ENCODE peak calls at places on chromosomes 4 and X, in nine cellular contexts. One of them, this sample, is unnamed.

GRCh38 chr4:109576462-109576861 is 16.4 kb downstream of the MCUB start:
- DNase-seq in SK-N-SH: no peak
- DNase-seq in GM12878: no peak
- DNase-seq in ovary: no peak
- DNase-seq in upper lobe of left lung: no peak
- DNase-seq in A549: no peak
- DNase-seq in tibial nerve: no peak
- DNase-seq in H1: no peak
- DNase-seq in transverse colon: no peak
- DNase-seq in this sample: no peak

GRCh38 chr4:87132035-87132434 is 88.4 kb downstream of the KLHL8 start:
- DNase-seq in H1: no peak
- DNase-seq in A549: no peak
- DNase-seq in transverse colon: no peak
- DNase-seq in upper lobe of left lung: no peak
- DNase-seq in SK-N-SH: no peak
- DNase-seq in ovary: no peak
- DNase-seq in GM12878: no peak
- DNase-seq in tibial nerve: no peak
- DNase-seq in this sample: no peak

GRCh38 chr4:86450861-86451260 is 91.0 kb upstream of the MAPK10 start:
- DNase-seq in upper lobe of left lung: no peak
- DNase-seq in GM12878: no peak
- DNase-seq in transverse colon: no peak
- DNase-seq in SK-N-SH: no peak
- DNase-seq in A549: no peak
- DNase-seq in tibial nerve: no peak
- DNase-seq in H1: no peak
- DNase-seq in ovary: no peak
- DNase-seq in this sample: no peak

GRCh38 chrX:47191331-47191730 is 2.3 kb upstream of the UBA1 start:
- DNase-seq in GM12878: no peak
- DNase-seq in SK-N-SH: no peak
- DNase-seq in ovary: no peak
- DNase-seq in H1: no peak
- DNase-seq in A549: no peak
- DNase-seq in upper lobe of left lung: peak
- DNase-seq in transverse colon: peak
- DNase-seq in tibial nerve: no peak
- DNase-seq in this sample: peak

GRCh38 chr4:48141048-48141447 is 7.0 kb upstream of the TXK start:
- DNase-seq in H1: no peak
- DNase-seq in ovary: no peak
- DNase-seq in transverse colon: no peak
- DNase-seq in tibial nerve: no peak
- DNase-seq in SK-N-SH: peak
- DNase-seq in GM12878: no peak
- DNase-seq in A549: peak
- DNase-seq in upper lobe of left lung: no peak
- DNase-seq in this sample: no peak

GRCh38 chrX:100615015-100615414 is 21.6 kb downstream of the TSPAN6 start:
- DNase-seq in ovary: peak
- DNase-seq in H1: no peak
- DNase-seq in tibial nerve: no peak
- DNase-seq in upper lobe of left lung: no peak
- DNase-seq in GM12878: peak
- DNase-seq in A549: peak
- DNase-seq in transverse colon: peak
- DNase-seq in SK-N-SH: peak
- DNase-seq in this sample: no peak

GRCh38 chr4:183987987-183988392 is 82.9 kb downstream of the STOX2 start:
- DNase-seq in GM12878: no peak
- DNase-seq in SK-N-SH: peak
- DNase-seq in transverse colon: peak
- DNase-seq in A549: peak
- DNase-seq in tibial nerve: peak
- DNase-seq in upper lobe of left lung: peak
- DNase-seq in H1: no peak
- DNase-seq in ovary: peak
- DNase-seq in this sample: peak

GRCh38 chr4:1511441-1512041 is 105.3 kb upstream of the NKX1-1 start:
- DNase-seq in H1: no peak
- DNase-seq in GM12878: no peak
- DNase-seq in tibial nerve: no peak
- DNase-seq in A549: peak
- DNase-seq in transverse colon: no peak
- DNase-seq in ovary: peak
- DNase-seq in SK-N-SH: peak
- DNase-seq in upper lobe of left lung: no peak
- DNase-seq in this sample: no peak

GRCh38 chr4:109411964-109412363 is 21.7 kb upstream of the SEC24B start:
- DNase-seq in transverse colon: no peak
- DNase-seq in tibial nerve: no peak
- DNase-seq in upper lobe of left lung: no peak
- DNase-seq in A549: no peak
- DNase-seq in SK-N-SH: no peak
- DNase-seq in GM12878: no peak
- DNase-seq in ovary: no peak
- DNase-seq in H1: no peak
- DNase-seq in this sample: peak

GRCh38 chr4:14528921-14529320 is 473.4 kb upstream of the CPEB2 start:
- DNase-seq in SK-N-SH: no peak
- DNase-seq in H1: no peak
- DNase-seq in transverse colon: no peak
- DNase-seq in GM12878: no peak
- DNase-seq in ovary: no peak
- DNase-seq in upper lobe of left lung: no peak
- DNase-seq in A549: no peak
- DNase-seq in tibial nerve: no peak
- DNase-seq in this sample: no peak

GRCh38 chr4:147103403-147103946 is 157.8 kb upstream of the TTC29 start:
- DNase-seq in SK-N-SH: no peak
- DNase-seq in transverse colon: no peak
- DNase-seq in upper lobe of left lung: peak
- DNase-seq in H1: no peak
- DNase-seq in tibial nerve: peak
- DNase-seq in A549: peak
- DNase-seq in GM12878: no peak
- DNase-seq in ovary: no peak
- DNase-seq in this sample: no peak

GRCh38 chrX:112734250-112734649 is 54.5 kb upstream of the LHFPL1 start:
- DNase-seq in GM12878: no peak
- DNase-seq in upper lobe of left lung: no peak
- DNase-seq in ovary: no peak
- DNase-seq in SK-N-SH: no peak
- DNase-seq in transverse colon: no peak
- DNase-seq in tibial nerve: no peak
- DNase-seq in A549: no peak
- DNase-seq in H1: no peak
- DNase-seq in this sample: no peak

GRCh38 chrX:71100581-71101505 is 5.2 kb downstream of the FOXO4 start:
- DNase-seq in tibial nerve: no peak
- DNase-seq in upper lobe of left lung: no peak
- DNase-seq in GM12878: no peak
- DNase-seq in A549: no peak
- DNase-seq in SK-N-SH: no peak
- DNase-seq in ovary: no peak
- DNase-seq in transverse colon: no peak
- DNase-seq in H1: no peak
- DNase-seq in this sample: no peak

GRCh38 chr4:97938141-97938540 is 205.1 kb downstream of the STPG2 start:
- DNase-seq in SK-N-SH: no peak
- DNase-seq in transverse colon: no peak
- DNase-seq in A549: no peak
- DNase-seq in ovary: no peak
- DNase-seq in tibial nerve: no peak
- DNase-seq in H1: no peak
- DNase-seq in GM12878: no peak
- DNase-seq in upper lobe of left lung: no peak
- DNase-seq in this sample: no peak

GRCh38 chr4:14749910-14750309 is 252.4 kb upstream of the CPEB2 start:
- DNase-seq in H1: no peak
- DNase-seq in tibial nerve: no peak
- DNase-seq in upper lobe of left lung: peak
- DNase-seq in A549: peak
- DNase-seq in SK-N-SH: peak
- DNase-seq in ovary: no peak
- DNase-seq in GM12878: no peak
- DNase-seq in transverse colon: peak
- DNase-seq in this sample: peak

GRCh38 chrX:48714573-48714972 is 18.0 kb downstream of the SUV39H1 start:
- DNase-seq in transverse colon: no peak
- DNase-seq in ovary: no peak
- DNase-seq in A549: no peak
- DNase-seq in H1: no peak
- DNase-seq in SK-N-SH: no peak
- DNase-seq in GM12878: no peak
- DNase-seq in upper lobe of left lung: no peak
- DNase-seq in tibial nerve: no peak
- DNase-seq in this sample: no peak

GRCh38 chr4:173530326-173531062 is 465 bp upstream of the HAND2 start:
- DNase-seq in SK-N-SH: peak
- DNase-seq in transverse colon: no peak
- DNase-seq in ovary: no peak
- DNase-seq in H1: no peak
- DNase-seq in GM12878: no peak
- DNase-seq in tibial nerve: no peak
- DNase-seq in A549: no peak
- DNase-seq in upper lobe of left lung: no peak
- DNase-seq in this sample: no peak

GRCh38 chr4:176150283-176150682 is 45.1 kb downstream of the SPATA4 start:
- DNase-seq in ovary: no peak
- DNase-seq in GM12878: no peak
- DNase-seq in tibial nerve: no peak
- DNase-seq in SK-N-SH: peak
- DNase-seq in upper lobe of left lung: no peak
- DNase-seq in transverse colon: no peak
- DNase-seq in H1: no peak
- DNase-seq in A549: peak
- DNase-seq in this sample: no peak

GRCh38 chrX:112961981-112962380 is 121.3 kb upstream of the AMOT start:
- DNase-seq in ovary: no peak
- DNase-seq in transverse colon: no peak
- DNase-seq in tibial nerve: no peak
- DNase-seq in GM12878: no peak
- DNase-seq in A549: no peak
- DNase-seq in upper lobe of left lung: no peak
- DNase-seq in H1: no peak
- DNase-seq in SK-N-SH: no peak
- DNase-seq in this sample: no peak

GRCh38 chr4:112862318-112862674 is 187.2 kb upstream of the ANK2 start:
- DNase-seq in SK-N-SH: no peak
- DNase-seq in upper lobe of left lung: no peak
- DNase-seq in H1: no peak
- DNase-seq in A549: no peak
- DNase-seq in ovary: no peak
- DNase-seq in tibial nerve: no peak
- DNase-seq in transverse colon: no peak
- DNase-seq in GM12878: no peak
- DNase-seq in this sample: no peak

GRCh38 chr4:76430519-76431388 is 4.3 kb upstream of the SHROOM3 start:
- DNase-seq in A549: peak
- DNase-seq in GM12878: no peak
- DNase-seq in SK-N-SH: peak
- DNase-seq in upper lobe of left lung: no peak
- DNase-seq in transverse colon: no peak
- DNase-seq in ovary: no peak
- DNase-seq in tibial nerve: no peak
- DNase-seq in H1: no peak
- DNase-seq in this sample: no peak

GRCh38 chr4:165355900-165356300 is 22.9 kb upstream of the CPE start:
- DNase-seq in H1: no peak
- DNase-seq in GM12878: no peak
- DNase-seq in SK-N-SH: peak
- DNase-seq in tibial nerve: no peak
- DNase-seq in upper lobe of left lung: no peak
- DNase-seq in transverse colon: no peak
- DNase-seq in ovary: no peak
- DNase-seq in A549: peak
- DNase-seq in this sample: no peak

GRCh38 chr4:74653331-74654229 is 140.7 kb downstream of the BTC start:
- DNase-seq in SK-N-SH: no peak
- DNase-seq in A549: no peak
- DNase-seq in tibial nerve: no peak
- DNase-seq in H1: no peak
- DNase-seq in upper lobe of left lung: no peak
- DNase-seq in ovary: no peak
- DNase-seq in GM12878: no peak
- DNase-seq in transverse colon: no peak
- DNase-seq in this sample: no peak
- TF ChIP-seq EP300 in SK-N-SH: no peak
- TF ChIP-seq EP300 in A549: no peak
- TF ChIP-seq EP300 in tibial nerve: no peak
- TF ChIP-seq EP300 in H1: no peak
- TF ChIP-seq EP300 in upper lobe of left lung: no peak
- TF ChIP-seq EP300 in ovary: no peak
- TF ChIP-seq EP300 in GM12878: no peak
- TF ChIP-seq EP300 in transverse colon: no peak
- TF ChIP-seq EP300 in this sample: no peak

GRCh38 chr4:4606321-4606720 is 64.5 kb upstream of the STX18 start:
- DNase-seq in GM12878: no peak
- DNase-seq in A549: peak
- DNase-seq in H1: no peak
- DNase-seq in upper lobe of left lung: no peak
- DNase-seq in SK-N-SH: no peak
- DNase-seq in transverse colon: no peak
- DNase-seq in ovary: no peak
- DNase-seq in tibial nerve: no peak
- DNase-seq in this sample: no peak
- TF ChIP-seq EP300 in GM12878: no peak
- TF ChIP-seq EP300 in A549: no peak
- TF ChIP-seq EP300 in H1: no peak
- TF ChIP-seq EP300 in upper lobe of left lung: no peak
- TF ChIP-seq EP300 in SK-N-SH: no peak
- TF ChIP-seq EP300 in transverse colon: no peak
- TF ChIP-seq EP300 in ovary: no peak
- TF ChIP-seq EP300 in tibial nerve: no peak
- TF ChIP-seq EP300 in this sample: no peak

DNA sequence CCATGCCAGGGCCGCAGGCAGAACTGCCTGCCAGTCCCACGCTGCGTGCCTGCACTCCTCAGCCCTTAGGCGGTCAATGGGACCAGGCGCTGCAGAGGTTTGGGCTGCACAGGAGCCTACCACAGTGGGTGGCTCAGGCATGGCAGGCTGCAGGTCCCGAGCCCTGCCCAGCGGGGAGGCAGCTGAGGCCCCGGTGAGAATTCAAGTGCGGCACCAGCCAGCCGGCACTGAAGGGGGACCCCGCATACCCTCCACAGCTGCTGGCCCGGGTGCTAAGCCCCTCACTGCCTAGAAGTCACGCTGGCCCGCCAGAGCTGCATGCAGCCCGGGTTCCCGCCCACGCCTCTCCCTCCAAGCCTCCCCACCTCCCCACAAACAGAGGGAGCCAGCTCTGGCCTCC is 302.5 kb upstream of the UGT8 start:
- DNase-seq in SK-N-SH: no peak
- DNase-seq in tibial nerve: no peak
- DNase-seq in upper lobe of left lung: no peak
- DNase-seq in ovary: no peak
- DNase-seq in A549: no peak
- DNase-seq in H1: no peak
- DNase-seq in transverse colon: no peak
- DNase-seq in GM12878: no peak
- DNase-seq in this sample: no peak
- TF ChIP-seq EP300 in SK-N-SH: no peak
- TF ChIP-seq EP300 in tibial nerve: no peak
- TF ChIP-seq EP300 in upper lobe of left lung: no peak
- TF ChIP-seq EP300 in ovary: no peak
- TF ChIP-seq EP300 in A549: no peak
- TF ChIP-seq EP300 in H1: no peak
- TF ChIP-seq EP300 in transverse colon: no peak
- TF ChIP-seq EP300 in GM12878: no peak
- TF ChIP-seq EP300 in this sample: no peak

GRCh38 chrX:110171442-110171841 is 146.4 kb downstream of the AMMECR1 start:
- DNase-seq in transverse colon: no peak
- DNase-seq in H1: no peak
- DNase-seq in upper lobe of left lung: no peak
- DNase-seq in tibial nerve: no peak
- DNase-seq in A549: no peak
- DNase-seq in GM12878: no peak
- DNase-seq in ovary: no peak
- DNase-seq in SK-N-SH: no peak
- DNase-seq in this sample: no peak
- TF ChIP-seq EP300 in transverse colon: no peak
- TF ChIP-seq EP300 in H1: no peak
- TF ChIP-seq EP300 in upper lobe of left lung: no peak
- TF ChIP-seq EP300 in tibial nerve: no peak
- TF ChIP-seq EP300 in A549: no peak
- TF ChIP-seq EP300 in GM12878: no peak
- TF ChIP-seq EP300 in ovary: no peak
- TF ChIP-seq EP300 in SK-N-SH: no peak
- TF ChIP-seq EP300 in this sample: no peak

This sample was measured in stomach.